ENCODE peak calls at places on chromosomes 12 and 14, in ten cellular contexts. T, C, V, J, X, Z, O, F, Y and Q are unnamed samples. For H3K36me3, the result is how much of the 10 kb centered on the place peaks cover.

GRCh38 chr12:58583541-58583940 is 336.8 kb downstream of the LRIG3 start:
- DNase-seq in T (peak), C (peak), V (no peak), J (no peak), X (no peak), Z (no peak), O (peak), F (no peak), Y (peak), Q (no peak)

GRCh38 chr12:131825146-131825892 is 2.9 kb upstream of the MMP17 start:
- DNase-seq in T (no peak), C (peak), V (no peak), J (no peak), X (no peak), Z (peak), O (no peak), F (no peak), Y (peak), Q (no peak)

GRCh38 chr12:95231190-95231589 is 13.6 kb downstream of the VEZT start:
- DNase-seq in T (peak), C (peak), V (peak), J (no peak), X (no peak), Z (peak), O (no peak), F (no peak), Y (peak), Q (no peak)

GRCh38 chr12:89893972-89894706 is 185.5 kb upstream of the ATP2B1 start:
- DNase-seq in T (peak), C (peak), V (no peak), J (no peak), X (no peak), Z (no peak), O (no peak), F (no peak), Y (peak), Q (peak)

GRCh38 chr14:22898302-22898894 is 15.4 kb downstream of the REM2 start:
- DNase-seq in T (peak), C (peak), V (no peak), J (no peak), X (no peak), Z (peak), O (no peak), F (no peak), Y (peak), Q (peak)

GRCh38 chr12:84889818-84890217 is 22.8 kb downstream of the SLC6A15 start:
- DNase-seq in T (no peak), C (no peak), V (no peak), J (no peak), X (no peak), Z (no peak), O (no peak), F (no peak), Y (peak), Q (no peak)

GRCh38 chr12:109387425-109388166 is 39.9 kb downstream of the MYO1H start:
- DNase-seq in T (peak), C (peak), V (peak), J (peak), X (peak), Z (no peak), O (peak), F (no peak), Y (peak), Q (peak)

GRCh38 chr12:93019240-93019910 is 90.3 kb upstream of the EEA1 start:
- DNase-seq in T (no peak), C (no peak), V (no peak), J (no peak), X (no peak), Z (no peak), O (no peak), F (no peak), Y (no peak), Q (no peak)

GRCh38 chr14:50013198-50013918 is 103.0 kb downstream of the VCPKMT start:
- DNase-seq in T (no peak), C (no peak), V (no peak), J (peak), X (no peak), Z (no peak), O (no peak), F (no peak), Y (peak), Q (peak)

GRCh38 chr12:89821901-89822300 is 113.3 kb upstream of the ATP2B1 start:
- DNase-seq in T (no peak), C (no peak), V (no peak), J (no peak), X (peak), Z (no peak), O (no peak), F (peak), Y (peak), Q (no peak)

GRCh38 chr12:57896139-57896436 is 45.3 kb upstream of the ATP23 start:
- DNase-seq in T (no peak), C (peak), V (no peak), J (no peak), X (peak), Z (no peak), O (peak), F (no peak), Y (no peak), Q (no peak)

GRCh38 chr12:62760779-62761178 is 174.2 kb downstream of the PPM1H start:
- DNase-seq in T (peak), C (peak), V (no peak), J (no peak), X (no peak), Z (no peak), O (no peak), F (no peak), Y (no peak), Q (peak)

GRCh38 chr14:48936881-48937280 is 649.3 kb downstream of the RPS29 start:
- DNase-seq in T (peak), C (no peak), V (no peak), J (no peak), X (no peak), Z (no peak), O (no peak), F (no peak), Y (no peak), Q (no peak)

DNA sequence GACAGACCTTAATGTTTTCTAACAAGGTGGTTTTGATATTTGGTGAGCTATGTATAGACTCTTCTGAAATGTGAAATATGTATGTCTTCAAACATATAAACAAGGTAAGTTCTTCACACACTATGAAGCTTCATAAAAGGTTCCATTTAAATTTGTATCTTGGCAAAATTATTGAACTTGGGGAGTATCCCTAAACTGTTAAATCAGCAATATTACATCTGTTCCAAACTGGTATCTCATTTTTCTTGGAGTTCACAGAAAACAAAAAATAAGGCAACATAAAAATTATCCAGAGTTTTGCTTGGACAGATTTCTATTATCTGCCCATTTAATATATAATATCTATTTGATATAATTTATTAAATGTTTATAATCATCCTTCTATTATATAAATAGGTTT is 62.4 kb downstream of the TAOK3 start:
- DNase-seq in T (no peak), C (no peak), V (no peak), J (no peak), X (no peak), Z (no peak), O (no peak), F (no peak), Y (no peak), Q (no peak)
- H3K36me3 ChIP-seq in T (under half), C (under half), V (under half), J (under half), X (under half), Z (under half), O (under half), F (under half), Y (under half), Q (under half)

GRCh38 chr12:125249066-125249824 is 184.0 kb downstream of the AACS start:
- DNase-seq in T (no peak), C (no peak), V (no peak), J (no peak), X (no peak), Z (no peak), O (no peak), F (no peak), Y (no peak), Q (no peak)

GRCh38 chr12:125259525-125259924 is 194.3 kb downstream of the AACS start:
- DNase-seq in T (no peak), C (no peak), V (no peak), J (no peak), X (no peak), Z (no peak), O (no peak), F (no peak), Y (no peak), Q (no peak)

GRCh38 chr12:125249932-125250331 is 184.7 kb downstream of the AACS start:
- DNase-seq in T (no peak), C (no peak), V (no peak), J (no peak), X (no peak), Z (no peak), O (no peak), F (no peak), Y (no peak), Q (no peak)

GRCh38 chr12:125256537-125256936 is 191.3 kb downstream of the AACS start:
- DNase-seq in T (no peak), C (no peak), V (no peak), J (no peak), X (no peak), Z (no peak), O (no peak), F (no peak), Y (no peak), Q (no peak)

DNA sequence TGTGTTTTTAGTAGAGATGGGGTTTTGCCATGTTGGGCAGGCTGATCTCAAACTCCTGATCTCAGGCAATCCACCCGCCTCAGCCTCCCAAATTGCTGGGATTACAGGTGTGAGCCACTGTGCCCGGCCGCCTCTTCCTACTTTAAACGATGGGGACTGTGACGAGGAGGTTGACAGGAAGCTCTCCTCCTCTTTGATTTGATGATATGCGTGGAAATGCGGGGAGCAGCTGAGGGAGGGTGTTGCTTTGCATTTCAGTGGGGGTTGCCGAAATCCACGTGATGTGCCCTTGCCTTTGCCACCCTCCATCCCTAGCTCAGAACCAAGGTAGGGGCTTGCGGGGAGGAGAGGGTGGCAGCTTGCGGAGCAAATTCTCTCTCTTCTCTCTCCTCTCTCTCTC is 189.6 kb downstream of the AACS start:
- DNase-seq in T (no peak), C (no peak), V (no peak), J (no peak), X (peak), Z (no peak), O (no peak), F (no peak), Y (no peak), Q (no peak)
- H3K4me2 ChIP-seq in T (no peak), C (no peak), V (no peak), J (no peak), X (peak), Z (no peak), O (no peak), F (no peak), Y (no peak), Q (no peak)

GRCh38 chr12:113938471-113938870 is 27.7 kb downstream of the RBM19 start:
- DNase-seq in T (no peak), C (no peak), V (no peak), J (no peak), X (no peak), Z (peak), O (no peak), F (no peak), Y (no peak), Q (no peak)
- H3K36me3 ChIP-seq in T (under half), C (under half), V (under half), J (under half), X (under half), Z (under half), O (under half), F (under half), Y (under half), Q (under half)

GRCh38 chr12:77190022-77190421 is 124.7 kb upstream of the E2F7 start:
- DNase-seq in T (peak), C (peak), V (no peak), J (no peak), X (no peak), Z (no peak), O (no peak), F (no peak), Y (no peak), Q (peak)

DNA sequence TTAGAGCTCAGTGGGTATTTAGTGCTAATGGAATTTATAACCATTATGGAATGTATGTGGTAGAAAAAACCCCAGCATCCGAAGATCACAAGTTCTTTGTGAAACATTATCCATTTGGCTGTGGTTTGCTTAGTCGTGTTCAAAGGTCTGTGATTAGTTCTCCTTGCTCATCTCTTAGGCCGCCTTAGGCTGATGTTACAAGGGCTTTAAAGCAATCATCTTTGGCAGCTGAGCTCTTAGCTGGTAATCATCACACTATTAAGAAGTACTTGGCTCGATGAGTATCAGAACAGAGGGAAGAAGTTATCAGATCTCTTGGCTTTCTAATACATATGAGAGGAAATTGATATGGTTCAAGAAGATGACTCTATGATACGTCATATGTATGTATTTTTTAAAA is 124.1 kb upstream of the E2F7 start:
- DNase-seq in T (peak), C (peak), V (no peak), J (no peak), X (no peak), Z (peak), O (no peak), F (no peak), Y (no peak), Q (no peak)
- H3K4me2 ChIP-seq in T (peak), C (peak), V (peak), J (no peak), X (no peak), Z (peak), O (no peak), F (no peak), Y (no peak), Q (no peak)

GRCh38 chr12:53836119-53836655 is 84.4 kb upstream of the CISTR start:
- DNase-seq in T (no peak), C (no peak), V (no peak), J (no peak), X (no peak), Z (no peak), O (no peak), F (no peak), Y (peak), Q (peak)
- H3K36me3 ChIP-seq in T (under half), C (under half), V (under half), J (under half), X (under half), Z (under half), O (under half), F (under half), Y (under half), Q (under half)

GRCh38 chr12:121711925-121712461 is 559 bp upstream of the TMEM120B start:
- DNase-seq in T (no peak), C (peak), V (no peak), J (no peak), X (peak), Z (no peak), O (peak), F (no peak), Y (peak), Q (peak)

GRCh38 chr12:121708313-121709063 is 4.1 kb upstream of the TMEM120B start:
- DNase-seq in T (no peak), C (no peak), V (no peak), J (no peak), X (no peak), Z (no peak), O (no peak), F (no peak), Y (no peak), Q (no peak)

GRCh38 chr12:121705514-121705913 is 7.0 kb upstream of the TMEM120B start:
- DNase-seq in T (no peak), C (no peak), V (no peak), J (no peak), X (no peak), Z (no peak), O (no peak), F (no peak), Y (no peak), Q (no peak)

GRCh38 chr12:121712462-121713256 is at the start of gene TMEM120B:
- DNase-seq in T (peak), C (peak), V (peak), J (no peak), X (peak), Z (peak), O (peak), F (no peak), Y (peak), Q (peak)

GRCh38 chr12:121709478-121709890 is 3.1 kb upstream of the TMEM120B start:
- DNase-seq in T (peak), C (peak), V (no peak), J (peak), X (no peak), Z (no peak), O (no peak), F (no peak), Y (peak), Q (peak)
- H3K4me2 ChIP-seq in T (no peak), C (no peak), V (no peak), J (peak), X (no peak), Z (no peak), O (no peak), F (no peak), Y (no peak), Q (no peak)